ENCODE peak calls at places on chromosomes 6 and 20, in nine cellular contexts. W is ovary, B is adrenal gland, O is upper lobe of right lung, E is A673, K is kidney, N is aorta, F is thyroid gland, M is IMR-90. S is an unnamed sample.

GRCh38 chr6:160519603-160520042 is 144.5 kb downstream of the LPA start:
- DNase-seq in N (no peak), E (no peak), W (no peak), K (no peak), M (no peak), O (no peak), B (no peak), F (no peak), S (no peak)

GRCh38 chr6:5671162-5671561 is 335.6 kb downstream of the NRN1 start:
- DNase-seq in M (peak), N (no peak), E (peak), W (no peak), K (no peak), B (peak), O (no peak), F (no peak), S (no peak)

GRCh38 chr6:104940881-104941693 is 15.8 kb upstream of the LIN28B start:
- DNase-seq in N (peak), K (peak), W (peak), B (no peak), M (peak), F (peak), O (no peak), E (peak), S (no peak)

GRCh38 chr6:2523061-2523460 is 227.7 kb downstream of the MYLK4 start:
- DNase-seq in O (no peak), E (no peak), W (no peak), F (no peak), N (no peak), B (no peak), K (no peak), M (no peak), S (no peak)

GRCh38 chr20:19482726-19483125 is 270.3 kb downstream of the SLC24A3 start:
- DNase-seq in O (no peak), F (no peak), W (no peak), K (no peak), E (no peak), N (no peak), B (no peak), M (no peak), S (no peak)

GRCh38 chr20:31392836-31393235 is 2.4 kb upstream of the DEFB119 start:
- DNase-seq in K (no peak), W (no peak), E (no peak), M (no peak), F (no peak), N (no peak), B (no peak), O (no peak), S (no peak)

GRCh38 chr6:163764565-163764964 is 350.0 kb downstream of the QKI start:
- DNase-seq in N (no peak), B (no peak), F (no peak), O (no peak), E (no peak), W (no peak), K (no peak), M (peak), S (no peak)

GRCh38 chr20:42123981-42124473 is 505.9 kb upstream of the CHD6 start:
- DNase-seq in F (no peak), W (no peak), O (no peak), E (no peak), M (no peak), N (no peak), K (no peak), B (no peak), S (no peak)

GRCh38 chr6:12870033-12870432 is 153.5 kb downstream of the PHACTR1 start:
- DNase-seq in E (no peak), W (no peak), M (no peak), O (no peak), F (no peak), N (no peak), K (no peak), B (no peak), S (no peak)

GRCh38 chr6:143059616-143060353 is 904 bp upstream of the AIG1 start:
- DNase-seq in K (no peak), N (no peak), B (peak), W (no peak), E (no peak), M (peak), O (no peak), F (peak), S (peak)

GRCh38 chr6:33979750-33980149 is 166.1 kb downstream of the GRM4 start:
- DNase-seq in W (no peak), K (peak), E (no peak), B (no peak), O (no peak), F (no peak), M (no peak), N (no peak), S (no peak)

GRCh38 chr6:3523288-3523670 is 66.4 kb upstream of the SLC22A23 start:
- DNase-seq in O (no peak), B (no peak), E (no peak), N (no peak), K (no peak), F (no peak), M (peak), W (no peak), S (peak)

GRCh38 chr6:165227644-165228329 is 81.6 kb downstream of the C6orf118 start:
- DNase-seq in B (no peak), K (no peak), N (no peak), O (no peak), E (no peak), W (no peak), M (no peak), F (peak), S (no peak)

GRCh38 chr6:1597924-1598323 is 11.8 kb upstream of the FOXC1 start:
- DNase-seq in M (peak), K (no peak), N (no peak), F (no peak), E (no peak), W (no peak), O (no peak), B (no peak), S (no peak)

GRCh38 chr6:152874846-152875568 is 107.8 kb downstream of the FBXO5 start:
- DNase-seq in N (no peak), M (no peak), K (no peak), B (no peak), F (no peak), E (no peak), W (no peak), O (no peak), S (no peak)

GRCh38 chr20:58244517-58245030 is 16.1 kb upstream of the ANKRD60 start:
- DNase-seq in F (no peak), E (no peak), N (no peak), B (no peak), W (no peak), M (no peak), O (no peak), K (no peak), S (no peak)

GRCh38 chr20:51275816-51276215 is 252.9 kb upstream of the KCNG1 start:
- DNase-seq in M (peak), N (no peak), W (peak), E (peak), K (no peak), O (no peak), B (no peak), F (no peak), S (no peak)

GRCh38 chr6:33828764-33829731 is 25.2 kb upstream of the MLN start:
- DNase-seq in F (no peak), W (peak), M (no peak), K (peak), B (no peak), O (no peak), N (no peak), E (peak), S (no peak)

GRCh38 chr6:126307859-126308258 is 32.1 kb upstream of the CENPW start:
- DNase-seq in N (no peak), B (no peak), O (no peak), W (no peak), M (peak), E (peak), F (no peak), K (no peak), S (no peak)

GRCh38 chr20:9215539-9215938 is 146.7 kb downstream of the PLCB4 start:
- DNase-seq in E (peak), M (no peak), W (no peak), K (no peak), O (no peak), B (no peak), N (no peak), F (no peak), S (no peak)

GRCh38 chr6:35024601-35025054 is 116.5 kb downstream of the TCP11 start:
- DNase-seq in W (no peak), O (peak), F (peak), N (no peak), B (peak), E (no peak), K (no peak), M (peak), S (no peak)

GRCh38 chr6:14857501-14857900 is 388.4 kb upstream of the JARID2 start:
- DNase-seq in M (no peak), N (peak), B (no peak), K (peak), W (no peak), E (no peak), F (no peak), O (peak), S (no peak)

GRCh38 chr6:39083111-39083702 is 31.8 kb downstream of the SAYSD1 start:
- DNase-seq in E (no peak), K (no peak), W (no peak), O (no peak), M (no peak), N (no peak), B (no peak), F (peak), S (no peak)

GRCh38 chr20:64176548-64177419 is 12.5 kb downstream of the MYT1 start:
- DNase-seq in O (no peak), N (no peak), K (peak), F (peak), M (no peak), W (no peak), E (no peak), B (no peak), S (no peak)

GRCh38 chr20:3781153-3781910 is at the start of gene SPEF1:
- DNase-seq in B (peak), W (peak), K (peak), O (no peak), M (peak), F (peak), N (peak), E (peak), S (peak)

GRCh38 chr6:4466260-4466659 is 309.9 kb upstream of the CDYL start:
- DNase-seq in M (peak), K (no peak), N (no peak), O (no peak), F (peak), E (no peak), W (no peak), B (no peak), S (peak)

GRCh38 chr6:138869343-138869742 is 73.5 kb downstream of the ECT2L start:
- DNase-seq in N (no peak), M (no peak), W (no peak), K (no peak), B (no peak), F (no peak), O (no peak), E (no peak), S (no peak)

GRCh38 chr6:44176935-44177509 is 18.4 kb downstream of the CAPN11 start:
- DNase-seq in F (no peak), W (no peak), O (no peak), K (no peak), N (no peak), M (no peak), B (no peak), E (no peak), S (no peak)

GRCh38 chr6:94372229-94372628 is 952.9 kb upstream of the EPHA7 start:
- DNase-seq in W (no peak), E (no peak), B (no peak), F (no peak), N (no peak), M (no peak), K (no peak), O (no peak), S (no peak)

GRCh38 chr6:15017251-15017650 is 228.6 kb upstream of the JARID2 start:
- DNase-seq in O (no peak), N (no peak), B (no peak), F (no peak), E (peak), M (peak), K (no peak), W (no peak), S (no peak)

GRCh38 chr6:47721189-47721588 is 22.8 kb downstream of the ADGRF4 start:
- DNase-seq in B (no peak), F (no peak), N (no peak), E (no peak), W (no peak), O (no peak), K (no peak), M (no peak), S (no peak)

GRCh38 chr6:148521586-148521985 is 178.9 kb downstream of the SASH1 start:
- DNase-seq in F (no peak), E (no peak), N (no peak), K (no peak), B (no peak), O (no peak), M (peak), W (no peak), S (no peak)

GRCh38 chr6:148524509-148524908 is 181.9 kb downstream of the SASH1 start:
- DNase-seq in M (peak), N (no peak), K (no peak), O (no peak), B (no peak), W (no peak), F (no peak), E (no peak), S (no peak)

GRCh38 chr6:148521158-148521557 is 178.5 kb downstream of the SASH1 start:
- DNase-seq in K (no peak), B (no peak), W (no peak), N (no peak), F (no peak), O (no peak), E (peak), M (no peak), S (no peak)

GRCh38 chr6:148523551-148523950 is 180.9 kb downstream of the SASH1 start:
- DNase-seq in W (no peak), B (no peak), O (no peak), M (peak), K (no peak), E (no peak), N (no peak), F (no peak), S (no peak)

DNA sequence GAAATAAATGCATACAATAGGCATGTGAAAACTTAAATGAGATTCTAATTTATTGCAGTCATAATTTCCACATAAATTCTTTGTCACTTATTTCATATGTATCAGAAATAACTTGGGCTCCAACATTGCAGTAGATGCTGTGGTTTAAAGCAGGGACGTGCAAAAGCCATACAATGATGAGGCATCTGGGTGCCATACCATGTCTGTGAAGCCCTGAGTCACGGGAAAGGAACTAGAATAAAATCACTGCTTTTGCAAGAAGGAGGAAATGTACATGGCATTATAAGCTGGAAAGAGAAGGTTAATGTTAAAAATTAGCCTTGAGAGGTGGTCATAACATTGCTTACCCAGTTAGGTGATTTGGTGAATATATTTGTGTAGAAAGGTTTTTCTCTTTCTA is 180.4 kb downstream of the SASH1 start:
- DNase-seq in B (no peak), F (no peak), W (no peak), M (peak), O (no peak), E (no peak), N (no peak), K (no peak), S (no peak)
- H3K27ac ChIP-seq in B (no peak), F (no peak), W (no peak), M (peak), O (no peak), E (no peak), N (no peak), K (no peak), S (no peak)

GRCh38 chr6:77037439-77037838 is 425.9 kb downstream of the HTR1B start:
- DNase-seq in O (no peak), K (no peak), M (no peak), W (no peak), N (no peak), E (no peak), B (no peak), F (no peak), S (no peak)

GRCh38 chr6:77038801-77039200 is 424.5 kb downstream of the HTR1B start:
- DNase-seq in E (no peak), M (peak), N (no peak), B (no peak), F (no peak), O (no peak), W (no peak), K (peak), S (no peak)

GRCh38 chr6:77030929-77031674 is 432.2 kb downstream of the HTR1B start:
- DNase-seq in E (no peak), F (no peak), W (no peak), N (no peak), B (no peak), K (no peak), O (no peak), M (no peak), S (no peak)

GRCh38 chr6:77036400-77036799 is 426.9 kb downstream of the HTR1B start:
- DNase-seq in K (no peak), M (peak), O (no peak), F (no peak), N (no peak), E (no peak), B (no peak), W (no peak), S (no peak)

GRCh38 chr6:77034161-77034560 is 429.1 kb downstream of the HTR1B start:
- DNase-seq in W (no peak), F (no peak), K (no peak), O (no peak), N (no peak), M (peak), E (no peak), B (no peak), S (no peak)
- H3K27ac ChIP-seq in W (no peak), F (no peak), K (no peak), O (no peak), N (no peak), M (peak), E (no peak), B (no peak), S (no peak)

DNA sequence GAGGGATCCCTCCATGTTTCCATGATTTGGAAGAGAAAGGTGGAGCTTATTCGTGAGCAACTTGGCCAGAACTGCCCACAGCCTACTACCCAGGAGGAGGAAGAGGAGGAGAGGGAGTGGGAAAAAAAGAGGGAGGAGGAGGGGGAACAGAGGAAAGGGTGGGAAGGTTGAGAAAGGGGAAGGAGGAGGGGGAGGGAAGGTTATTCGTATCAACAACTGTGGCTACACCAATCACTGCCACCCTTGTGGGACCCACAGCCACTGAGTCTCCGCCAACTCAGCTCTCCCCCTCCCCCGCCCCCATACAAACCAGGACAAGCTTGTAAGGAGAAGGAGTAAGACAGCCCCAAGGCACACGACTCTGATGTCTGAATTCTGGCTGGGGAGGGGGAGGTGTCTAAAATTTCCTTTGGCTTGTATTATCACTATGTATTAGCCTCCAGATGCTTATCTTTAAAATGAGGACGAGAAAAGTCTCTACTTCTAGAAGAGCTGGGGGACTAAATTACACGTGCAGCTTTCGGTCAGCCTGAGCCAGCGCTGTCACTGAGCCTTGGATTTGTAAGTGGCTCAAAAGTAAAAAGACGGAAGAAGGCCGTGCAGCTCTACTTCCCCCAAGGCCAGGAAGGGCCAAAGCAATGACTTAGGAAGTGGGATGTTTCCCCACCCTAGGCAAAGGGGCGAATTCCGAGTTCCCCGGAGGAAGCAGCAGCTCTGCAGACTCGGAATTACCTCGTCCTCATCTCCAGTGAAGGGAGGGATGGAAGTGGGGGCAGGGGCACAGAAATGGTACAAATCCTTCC is 1.0 kb downstream of the FKBP1A start:
- DNase-seq in E (peak), B (peak), K (no peak), N (no peak), W (peak), M (peak), F (peak), O (no peak), S (no peak)
- H3K27ac ChIP-seq in E (peak), B (peak), K (peak), N (peak), W (peak), M (peak), F (peak), O (peak), S (peak)

GRCh38 chr6:42029881-42030280 is 20.4 kb upstream of the TAF8 start:
- DNase-seq in O (no peak), N (peak), B (no peak), E (no peak), W (peak), M (no peak), K (no peak), F (no peak), S (no peak)
- H3K27ac ChIP-seq in O (peak), N (no peak), B (no peak), E (no peak), W (peak), M (no peak), K (no peak), F (peak), S (no peak)

GRCh38 chr6:36110053-36110452 is 20.3 kb upstream of the MAPK13 start:
- DNase-seq in N (no peak), B (no peak), K (no peak), E (no peak), W (no peak), O (no peak), F (no peak), M (no peak), S (no peak)
- H3K27ac ChIP-seq in N (no peak), B (no peak), K (no peak), E (no peak), W (no peak), O (no peak), F (no peak), M (no peak), S (no peak)

GRCh38 chr6:28369463-28369862 is 19.7 kb downstream of the ZKSCAN3 start:
- DNase-seq in M (no peak), E (no peak), W (no peak), O (no peak), B (no peak), F (no peak), N (no peak), K (no peak), S (no peak)

GRCh38 chr6:28370440-28370839 is 20.7 kb downstream of the ZKSCAN3 start:
- DNase-seq in O (no peak), B (no peak), F (no peak), E (no peak), K (no peak), N (no peak), M (no peak), W (no peak), S (no peak)

GRCh38 chr6:28373925-28374324 is 24.2 kb downstream of the ZKSCAN3 start:
- DNase-seq in F (no peak), W (no peak), B (no peak), M (no peak), N (no peak), E (no peak), O (no peak), K (no peak), S (no peak)

GRCh38 chr6:28371706-28372451 is 22.1 kb downstream of the ZKSCAN3 start:
- DNase-seq in M (no peak), W (no peak), N (no peak), O (no peak), B (no peak), F (no peak), E (no peak), K (no peak), S (no peak)

GRCh38 chr6:28371280-28371679 is 21.5 kb downstream of the ZKSCAN3 start:
- DNase-seq in B (no peak), W (no peak), E (no peak), M (no peak), K (no peak), O (no peak), N (no peak), F (no peak), S (no peak)
- H3K27ac ChIP-seq in B (no peak), W (no peak), E (no peak), M (no peak), K (no peak), O (no peak), N (no peak), F (no peak), S (no peak)

GRCh38 chr6:127917766-127918165 is 16.9 kb upstream of the THEMIS start:
- DNase-seq in F (no peak), M (no peak), O (no peak), N (no peak), B (no peak), K (no peak), E (no peak), W (no peak), S (no peak)

GRCh38 chr6:127918506-127919427 is 17.9 kb upstream of the THEMIS start:
- DNase-seq in F (no peak), K (no peak), W (no peak), B (no peak), N (no peak), E (no peak), M (no peak), O (no peak), S (no peak)

GRCh38 chr6:127921982-127922381 is 21.1 kb upstream of the THEMIS start:
- DNase-seq in M (no peak), F (no peak), W (no peak), N (no peak), E (no peak), K (no peak), O (no peak), B (no peak), S (no peak)

GRCh38 chr6:127923135-127923534 is 22.3 kb upstream of the THEMIS start:
- DNase-seq in E (no peak), B (no peak), F (no peak), W (no peak), K (no peak), O (no peak), N (no peak), M (no peak), S (no peak)

GRCh38 chr6:127920804-127921203 is 19.9 kb upstream of the THEMIS start:
- DNase-seq in F (no peak), N (no peak), K (no peak), E (no peak), O (no peak), M (no peak), W (no peak), B (no peak), S (no peak)
- H3K27ac ChIP-seq in F (no peak), N (no peak), K (no peak), E (no peak), O (no peak), M (no peak), W (no peak), B (no peak), S (no peak)

S was measured in prostate gland.